ENCODE peak calls at places on chromosomes 2 and 18, in seven cellular contexts. J is AG10803, Z is body of pancreas, M is GM12865, Q is IMR-90, A is B cell, P is fibroblast of lung. N is an unnamed sample.

GRCh38 chr2:241443486-241444223 is 64.7 kb downstream of the STK25 start:
- DNase-seq in J (peak; percentile 34), Z (no peak), M (peak; percentile 93), Q (peak; percentile 57), A (peak; percentile 69), P (peak; percentile 86), N (peak; percentile 53)

GRCh38 chr2:119109823-119110222 is 48.7 kb downstream of the C1QL2 start:
- DNase-seq in J (no peak), Z (no peak), M (no peak), Q (no peak), A (no peak), P (no peak), N (no peak)

GRCh38 chr2:133525751-133526467 is 42.4 kb downstream of the NCKAP5 start:
- DNase-seq in J (no peak), Z (no peak), M (no peak), Q (no peak), A (no peak), P (no peak), N (no peak)

GRCh38 chr2:235051436-235052260 is 99.8 kb downstream of the SH3BP4 start:
- DNase-seq in J (peak; percentile 42), Z (no peak), M (no peak), Q (peak; percentile 37), A (no peak), P (peak; percentile 58), N (no peak)

GRCh38 chr2:147910990-147911473 is 66.2 kb downstream of the ACVR2A start:
- DNase-seq in J (peak; percentile 76), Z (peak; percentile 10), M (peak; percentile 72), Q (peak; percentile 77), A (peak; percentile 62), P (peak; percentile 57), N (peak; percentile 13)

GRCh38 chr18:55275042-55275897 is 312.7 kb downstream of the TCF4 start:
- DNase-seq in J (peak; percentile 89), Z (no peak), M (peak; percentile 50), Q (peak; percentile 82), A (peak; percentile 42), P (peak; percentile 89), N (no peak)

GRCh38 chr2:27705851-27706622 is 42.3 kb downstream of the SLC4A1AP start:
- DNase-seq in J (peak; percentile 94), Z (peak; percentile 90), M (no peak), Q (peak; percentile 99), A (no peak), P (peak; percentile 100), N (no peak)

GRCh38 chr2:227415538-227416424 is 28.0 kb upstream of the SCYGR1 start:
- DNase-seq in J (peak; percentile 70), Z (peak; percentile 27), M (peak; percentile 60), Q (peak; percentile 69), A (peak; percentile 20), P (peak; percentile 78), N (no peak)

GRCh38 chr2:189521686-189522434 is 58.7 kb downstream of the SLC40A1 start:
- DNase-seq in J (peak; percentile 14), Z (no peak), M (no peak), Q (peak; percentile 56), A (no peak), P (no peak), N (no peak)

GRCh38 chr2:32671885-32672519 is 44.2 kb downstream of the TTC27 start:
- DNase-seq in J (peak; percentile 73), Z (no peak), M (no peak), Q (no peak), A (no peak), P (no peak), N (no peak)

GRCh38 chr2:105974800-105975199 is 219.3 kb downstream of the UXS1 start:
- DNase-seq in J (no peak), Z (no peak), M (no peak), Q (no peak), A (no peak), P (no peak), N (no peak)

GRCh38 chr2:170554278-170554955 is 160.7 kb upstream of the SP5 start:
- DNase-seq in J (peak; percentile 91), Z (peak; percentile 47), M (no peak), Q (no peak), A (no peak), P (peak; percentile 54), N (no peak)

GRCh38 chr18:73807551-73808192 is 340.0 kb downstream of the FBXO15 start:
- DNase-seq in J (no peak), Z (no peak), M (no peak), Q (no peak), A (no peak), P (no peak), N (no peak)

GRCh38 chr2:84894758-84895520 is 10.5 kb upstream of the TMSB10 start:
- DNase-seq in J (peak; percentile 73), Z (no peak), M (peak; percentile 41), Q (peak; percentile 52), A (peak; percentile 58), P (peak; percentile 64), N (no peak)

GRCh38 chr2:97728091-97728596 is 14.8 kb downstream of the ZAP70 start:
- DNase-seq in J (peak; percentile 56), Z (no peak), M (no peak), Q (no peak), A (no peak), P (no peak), N (no peak)

GRCh38 chr2:74504591-74504990 is 2.9 kb downstream of the PCGF1 start:
- DNase-seq in J (no peak), Z (no peak), M (no peak), Q (no peak), A (no peak), P (no peak), N (no peak)

GRCh38 chr2:233988581-233988980 is 61.9 kb upstream of the SPP2 start:
- DNase-seq in J (no peak), Z (no peak), M (no peak), Q (no peak), A (no peak), P (no peak), N (no peak)

GRCh38 chr2:30931841-30932407 is 124.7 kb upstream of the CAPN13 start:
- DNase-seq in J (no peak), Z (no peak), M (no peak), Q (no peak), A (no peak), P (no peak), N (no peak)

GRCh38 chr2:46784278-46784677 is 131.3 kb downstream of the MCFD2 start:
- DNase-seq in J (no peak), Z (no peak), M (no peak), Q (no peak), A (no peak), P (no peak), N (no peak)

GRCh38 chr2:17877811-17878221 is 651 bp upstream of the KCNS3 start:
- DNase-seq in J (peak; percentile 5), Z (peak; percentile 21), M (peak; percentile 17), Q (no peak), A (peak; percentile 48), P (peak; percentile 19), N (peak; percentile 52)

GRCh38 chr2:17879913-17880274 is 1.4 kb downstream of the KCNS3 start:
- DNase-seq in J (no peak), Z (no peak), M (no peak), Q (no peak), A (no peak), P (no peak), N (no peak)

GRCh38 chr2:17878222-17879136 is at the start of gene KCNS3:
- DNase-seq in J (peak; percentile 23), Z (peak; percentile 51), M (peak; percentile 11), Q (peak; percentile 14), A (peak; percentile 41), P (peak; percentile 21), N (peak; percentile 84)

GRCh38 chr2:17876590-17876989 is 1.9 kb upstream of the KCNS3 start:
- DNase-seq in J (no peak), Z (no peak), M (no peak), Q (no peak), A (no peak), P (no peak), N (no peak)

GRCh38 chr2:17879137-17879912 is 858 bp downstream of the KCNS3 start:
- DNase-seq in J (peak; percentile 67), Z (peak; percentile 66), M (no peak), Q (peak; percentile 33), A (peak; percentile 30), P (peak; percentile 52), N (peak; percentile 52)
- TF ChIP-seq CTCF in J (peak; percentile 43), Z (peak; percentile 30), M (no peak), Q (peak; percentile 35), A (no peak), P (peak; percentile 33), N (no peak)

DNA sequence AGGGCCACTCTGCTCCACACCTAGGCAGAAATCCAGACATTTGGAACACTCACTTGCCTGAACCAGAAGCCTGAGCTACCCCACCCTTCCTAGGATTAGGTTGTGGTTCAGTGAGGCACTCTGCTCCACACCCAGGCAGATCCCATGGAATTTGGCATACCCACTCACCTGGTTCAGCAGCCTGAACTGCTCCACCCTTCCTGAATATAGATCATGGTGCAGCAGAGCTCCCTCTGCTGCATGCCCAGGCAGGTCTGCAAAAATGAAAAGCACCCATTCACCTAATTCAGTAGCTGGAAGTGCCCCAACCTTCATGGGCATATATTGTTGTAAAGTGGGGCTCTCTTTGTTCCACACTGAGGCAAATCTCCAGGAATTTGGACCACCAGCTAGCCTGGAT is 185.1 kb upstream of the CNTNAP5 start:
- DNase-seq in J (no peak), Z (no peak), M (no peak), Q (no peak), A (no peak), P (no peak), N (no peak)
- TF ChIP-seq CTCF in J (no peak), Z (no peak), M (no peak), Q (no peak), A (no peak), P (no peak), N (no peak)

DNA sequence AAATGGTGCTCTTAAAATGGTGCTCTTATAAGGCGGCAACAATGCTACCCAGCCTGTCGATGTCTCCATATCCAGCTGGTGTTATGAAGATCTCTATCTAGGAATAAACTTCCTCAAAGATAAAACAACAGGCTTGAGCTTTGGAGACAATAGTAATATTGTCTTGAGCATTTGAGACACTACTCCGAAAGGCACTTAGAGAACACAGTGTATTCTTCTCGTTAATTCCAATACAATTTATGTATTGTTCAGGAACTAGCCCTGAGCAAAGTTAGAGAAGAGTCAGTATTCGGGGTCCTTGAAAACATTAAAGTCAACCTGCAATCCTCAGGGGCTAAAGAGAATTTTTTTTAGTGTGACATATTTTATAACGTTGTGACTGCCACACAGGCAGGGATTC is 232.1 kb downstream of the OSR1 start:
- DNase-seq in J (no peak), Z (no peak), M (no peak), Q (no peak), A (no peak), P (no peak), N (no peak)
- TF ChIP-seq CTCF in J (no peak), Z (no peak), M (no peak), Q (no peak), A (no peak), P (no peak), N (no peak)

DNA sequence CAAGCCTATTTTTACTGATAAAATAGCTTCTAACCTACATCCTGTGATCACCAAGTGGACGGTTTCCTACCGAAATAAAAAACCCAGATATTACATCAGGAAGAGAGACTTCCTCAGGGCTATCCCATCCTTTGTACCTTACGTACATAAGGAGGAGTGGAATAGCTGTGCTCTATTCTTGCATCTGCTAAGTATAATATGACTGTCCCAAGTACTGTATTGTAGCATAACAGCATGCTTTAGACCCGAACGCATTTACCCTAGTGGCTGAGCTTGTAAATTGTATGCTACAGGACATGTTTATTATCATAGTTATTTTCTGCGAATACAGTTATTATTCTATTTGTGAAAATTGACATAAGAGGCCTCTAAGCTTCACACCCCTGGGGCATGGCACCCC is 302.4 kb downstream of the CLIP4 start:
- DNase-seq in J (no peak), Z (no peak), M (no peak), Q (no peak), A (no peak), P (no peak), N (no peak)
- TF ChIP-seq CTCF in J (no peak), Z (no peak), M (no peak), Q (no peak), A (no peak), P (no peak), N (no peak)

N was measured in GM20000.